ENCODE peak calls at places on chromosomes 16 and 17, in nine cellular contexts. A is iPS DF 19.7; R is H1; Q is activated CD4-positive, CD25-positive, alpha-beta regulatory T cell; I is IMR-90; M is caudate nucleus; V is stomach; S is stimulated activated CD8-positive, alpha-beta memory T cell treated with anti-CD3 and anti-CD28 coated beads, Interleukin-15, amount 100 ng/mL, for 24 hours; O is NCI-H446. J is an unnamed sample.

GRCh38 chr17:64653985-64654355 is 8.1 kb downstream of the SMURF2 start:
- DNase-seq in A (no peak), R (no peak), Q (no peak), I (no peak), M (no peak), V (no peak), S (no peak), O (no peak), J (no peak)

GRCh38 chr16:6484931-6485330 is 847.7 kb upstream of the RBFOX1 start:
- DNase-seq in A (no peak), R (no peak), Q (no peak), I (no peak), M (peak; percentile 8), V (no peak), S (no peak), O (no peak), J (no peak)

GRCh38 chr17:64001763-64002529 is 3.8 kb downstream of the PRR29 start:
- DNase-seq in A (no peak), R (no peak), Q (no peak), I (peak; percentile 12), M (no peak), V (no peak), S (no peak), O (no peak), J (no peak)

GRCh38 chr17:59372138-59372751 is 40.8 kb downstream of the YPEL2 start:
- DNase-seq in A (no peak), R (no peak), Q (no peak), I (peak; percentile 54), M (no peak), V (peak; percentile 53), S (no peak), O (no peak), J (no peak)

GRCh38 chr17:81437221-81437651 is 42.0 kb downstream of the BAHCC1 start:
- DNase-seq in A (no peak), R (no peak), Q (no peak), I (no peak), M (no peak), V (no peak), S (no peak), O (no peak), J (no peak)

GRCh38 chr17:8951210-8951609 is 14.3 kb downstream of the PIK3R5 start:
- DNase-seq in A (no peak), R (no peak), Q (no peak), I (no peak), M (no peak), V (no peak), S (no peak), O (no peak), J (no peak)

GRCh38 chr17:20242271-20242670 is 225.1 kb downstream of the LGALS9B start:
- DNase-seq in A (no peak), R (no peak), Q (no peak), I (no peak), M (no peak), V (no peak), S (no peak), O (no peak), J (no peak)

GRCh38 chr17:38687291-38687690 is 12.5 kb upstream of the EPOP start:
- DNase-seq in A (no peak), R (no peak), Q (no peak), I (peak; percentile 72), M (no peak), V (no peak), S (no peak), O (no peak), J (no peak)

GRCh38 chr17:75011788-75012319 is 616 bp upstream of the MRPL58 start:
- DNase-seq in A (no peak), R (no peak), Q (no peak), I (peak; percentile 59), M (peak; percentile 54), V (peak; percentile 75), S (no peak), O (peak; percentile 80), J (no peak)

GRCh38 chr16:89697161-89697615 is 4.3 kb downstream of the SPATA2L start:
- DNase-seq in A (no peak), R (no peak), Q (no peak), I (no peak), M (no peak), V (no peak), S (no peak), O (no peak), J (no peak)

GRCh38 chr17:32298298-32298697 is 32.7 kb downstream of the RHBDL3 start:
- DNase-seq in A (no peak), R (no peak), Q (no peak), I (no peak), M (no peak), V (no peak), S (no peak), O (peak; percentile 26), J (no peak)

GRCh38 chr17:80839401-80839800 is 152.2 kb upstream of the CHMP6 start:
- DNase-seq in A (no peak), R (no peak), Q (no peak), I (no peak), M (no peak), V (no peak), S (no peak), O (peak; percentile 90), J (no peak)

GRCh38 chr17:29719469-29719868 is 96.8 kb upstream of the CORO6 start:
- DNase-seq in A (no peak), R (no peak), Q (no peak), I (no peak), M (no peak), V (no peak), S (no peak), O (no peak), J (no peak)

GRCh38 chr17:8124350-8125195 is 667 bp upstream of the HES7 start:
- DNase-seq in A (no peak), R (peak; percentile 55), Q (no peak), I (peak; percentile 36), M (no peak), V (no peak), S (no peak), O (no peak), J (no peak)

GRCh38 chr17:40486513-40487370 is 14.7 kb downstream of the TNS4 start:
- DNase-seq in A (no peak), R (no peak), Q (no peak), I (peak; percentile 87), M (no peak), V (no peak), S (no peak), O (no peak), J (no peak)

GRCh38 chr17:48642843-48643696 is 16.9 kb upstream of the HOXB9 start:
- DNase-seq in A (no peak), R (no peak), Q (no peak), I (no peak), M (no peak), V (no peak), S (no peak), O (no peak), J (no peak)

GRCh38 chr17:67374329-67375053 is 2.6 kb upstream of the PITPNC1 start:
- DNase-seq in A (no peak), R (peak; percentile 91), Q (peak; percentile 73), I (peak; percentile 83), M (peak; percentile 45), V (peak; percentile 92), S (peak; percentile 76), O (peak; percentile 85), J (peak; percentile 79)

GRCh38 chr16:534089-534635 is 6.7 kb downstream of the CAPN15 start:
- DNase-seq in A (no peak), R (no peak), Q (no peak), I (no peak), M (no peak), V (peak; percentile 60), S (no peak), O (no peak), J (no peak)

GRCh38 chr16:11748404-11749254 is 6.0 kb upstream of the TXNDC11 start:
- DNase-seq in A (no peak), R (no peak), Q (no peak), I (no peak), M (no peak), V (no peak), S (no peak), O (no peak), J (no peak)

GRCh38 chr16:85605912-85606841 is 6.9 kb upstream of the GSE1 start:
- DNase-seq in A (no peak), R (peak; percentile 54), Q (no peak), I (no peak), M (no peak), V (peak; percentile 63), S (no peak), O (peak; percentile 78), J (no peak)

GRCh38 chr17:70775667-70776066 is 606.3 kb downstream of the KCNJ2 start:
- DNase-seq in A (no peak), R (no peak), Q (no peak), I (no peak), M (no peak), V (no peak), S (no peak), O (peak; percentile 23), J (no peak)

GRCh38 chr16:83930730-83931500 is 22.1 kb upstream of the OSGIN1 start:
- DNase-seq in A (no peak), R (no peak), Q (no peak), I (no peak), M (no peak), V (no peak), S (no peak), O (no peak), J (no peak)

GRCh38 chr16:73012341-73012740 is 35.6 kb downstream of the ZFHX3 start:
- DNase-seq in A (no peak), R (no peak), Q (no peak), I (no peak), M (no peak), V (no peak), S (no peak), O (no peak), J (no peak)

GRCh38 chr17:75737133-75737962 is 16.1 kb downstream of the ITGB4 start:
- DNase-seq in A (no peak), R (no peak), Q (no peak), I (no peak), M (no peak), V (no peak), S (no peak), O (no peak), J (no peak)

GRCh38 chr17:43129671-43130010 is 4.5 kb upstream of the BRCA1 start:
- DNase-seq in A (no peak), R (no peak), Q (no peak), I (no peak), M (no peak), V (no peak), S (no peak), O (no peak), J (no peak)

GRCh38 chr17:5500247-5500803 is 14.0 kb downstream of the MIS12 start:
- DNase-seq in A (no peak), R (no peak), Q (no peak), I (peak; percentile 12), M (no peak), V (no peak), S (no peak), O (no peak), J (no peak)

GRCh38 chr16:13471036-13471435 is 448.9 kb upstream of the ERCC4 start:
- DNase-seq in A (no peak), R (no peak), Q (no peak), I (no peak), M (no peak), V (no peak), S (no peak), O (no peak), J (no peak)

GRCh38 chr17:5355416-5356129 is 63.9 kb downstream of the NUP88 start:
- DNase-seq in A (no peak), R (no peak), Q (no peak), I (no peak), M (no peak), V (no peak), S (no peak), O (no peak), J (no peak)

J was measured in activated T-helper 1 cell treated with anti-CD3 and anti-CD28 coated beads, Interleukin-12 subunit alpha, Interleukin-12 subunit beta, Interleukin-2, Interleukin-4 antibody, amounts not matched to agents 30 ng/mL and 10 ng/mL and 1 ng/mL, durations not matched to agents 14 hours and 24 hours and 36 hours.